ENCODE peak calls at places on chromosomes 13 and 19, in six cellular contexts. A, R, M, S, V and Z are unnamed samples.

GRCh38 chr13:76812971-76813691 is 73.1 kb downstream of the KCTD12 start:
- DNase-seq in A (no peak), R (no peak), V (no peak), S (peak), M (peak), Z (no peak)

GRCh38 chr19:45805719-45806118 is 9.4 kb downstream of the RSPH6A start:
- DNase-seq in R (no peak), V (no peak), S (no peak), M (no peak), A (no peak), Z (no peak)

GRCh38 chr19:18320865-18321728 is 1.8 kb downstream of the LSM4 start:
- DNase-seq in M (no peak), R (peak), V (no peak), S (no peak), A (no peak), Z (no peak)

GRCh38 chr13:27354379-27354778 is 70.0 kb upstream of the GTF3A start:
- DNase-seq in S (peak), R (no peak), V (no peak), M (no peak), A (no peak), Z (no peak)

GRCh38 chr19:55165952-55166529 is 372 bp downstream of the DNAAF3 start:
- DNase-seq in M (no peak), S (peak), A (peak), V (peak), R (peak), Z (no peak)

GRCh38 chr13:59352600-59352999 is 811.1 kb downstream of the DIAPH3 start:
- DNase-seq in S (no peak), V (no peak), R (no peak), A (no peak), M (no peak), Z (no peak)

GRCh38 chr19:246551-246950 is 44.7 kb downstream of the PLPP2 start:
- DNase-seq in S (no peak), V (no peak), M (no peak), A (no peak), R (no peak), Z (no peak)

GRCh38 chr19:12606796-12607195 is 3.8 kb downstream of the ZNF490 start:
- DNase-seq in S (no peak), V (no peak), R (no peak), M (no peak), A (no peak), Z (no peak)

GRCh38 chr19:50486823-50487515 is 10.3 kb upstream of the GARIN5A start:
- DNase-seq in M (no peak), V (peak), R (no peak), S (peak), A (no peak), Z (no peak)

GRCh38 chr13:51298812-51299211 is 40.7 kb upstream of the SERPINE3 start:
- DNase-seq in M (no peak), S (peak), V (no peak), A (no peak), R (no peak), Z (no peak)

GRCh38 chr13:36839981-36840380 is 21.0 kb downstream of the RFXAP start:
- DNase-seq in R (no peak), M (no peak), V (no peak), A (no peak), S (no peak), Z (no peak)

GRCh38 chr19:28290963-28291657 is 921.8 kb downstream of the UQCRFS1 start:
- DNase-seq in R (no peak), A (no peak), S (no peak), V (no peak), M (no peak), Z (no peak)

GRCh38 chr19:35013047-35013819 is 13.1 kb downstream of the GRAMD1A start:
- DNase-seq in S (peak), M (peak), V (peak), R (peak), A (peak), Z (no peak)

GRCh38 chr19:50178859-50179537 is 15.9 kb upstream of the IZUMO2 start:
- DNase-seq in R (no peak), S (no peak), V (no peak), M (no peak), A (no peak), Z (no peak)

GRCh38 chr13:101258509-101258908 is 157.8 kb downstream of the NALCN start:
- DNase-seq in M (no peak), R (no peak), A (no peak), V (no peak), S (no peak), Z (no peak)

GRCh38 chr13:61850794-61851193 is 435.1 kb upstream of the PCDH20 start:
- DNase-seq in M (no peak), V (no peak), R (no peak), S (no peak), A (no peak), Z (no peak)

GRCh38 chr13:36862722-36863121 is 43.7 kb downstream of the RFXAP start:
- DNase-seq in S (no peak), V (no peak), R (no peak), M (no peak), A (no peak), Z (no peak)

GRCh38 chr19:42386974-42387707 is 3.0 kb downstream of the CNFN start:
- DNase-seq in V (peak), S (peak), A (peak), R (peak), M (peak), Z (no peak)

GRCh38 chr13:110653271-110653670 is 37.9 kb downstream of the NAXD start:
- DNase-seq in A (no peak), M (no peak), S (no peak), R (no peak), V (no peak), Z (no peak)

GRCh38 chr13:25846227-25846984 is 205.4 kb downstream of the SHISA2 start:
- DNase-seq in V (no peak), S (no peak), M (no peak), A (no peak), R (peak), Z (no peak)

GRCh38 chr13:28379371-28380083 is 115.4 kb downstream of the FLT1 start:
- DNase-seq in A (no peak), R (no peak), V (no peak), M (no peak), S (no peak), Z (no peak)

GRCh38 chr13:28373803-28374202 is 121.1 kb downstream of the FLT1 start:
- DNase-seq in V (no peak), R (no peak), A (no peak), M (no peak), S (no peak), Z (no peak)

GRCh38 chr13:28375250-28375930 is 119.5 kb downstream of the FLT1 start:
- DNase-seq in M (no peak), A (no peak), V (no peak), R (no peak), S (no peak), Z (no peak)

GRCh38 chr13:28380319-28380718 is 114.6 kb downstream of the FLT1 start:
- DNase-seq in S (no peak), V (no peak), R (no peak), M (no peak), A (no peak), Z (no peak)

GRCh38 chr13:28376604-28377003 is 118.3 kb downstream of the FLT1 start:
- DNase-seq in S (no peak), V (no peak), A (no peak), M (no peak), R (no peak), Z (no peak)
- TF ChIP-seq CTCF in S (no peak), V (no peak), A (no peak), M (no peak), R (no peak), Z (no peak)

DNA sequence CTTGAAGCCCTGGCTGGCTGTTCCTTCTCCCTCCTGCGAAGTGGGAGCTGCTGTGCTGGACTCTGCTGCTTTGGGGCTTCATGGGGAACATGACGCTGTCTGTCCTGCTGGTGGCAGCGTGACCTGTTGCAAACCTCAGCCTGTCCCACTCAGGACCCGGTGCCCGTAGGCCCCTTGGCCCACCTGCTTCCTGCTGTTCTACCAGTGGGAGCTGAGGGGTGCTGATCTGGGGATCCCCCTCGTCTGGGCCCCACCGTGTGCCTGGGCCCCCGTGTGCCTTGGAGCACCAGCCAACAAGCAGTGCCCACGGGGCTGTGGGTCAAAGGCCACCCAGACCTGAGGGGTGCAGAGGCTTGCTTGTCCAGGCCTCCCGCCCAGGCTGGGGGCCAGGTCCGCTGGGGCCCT is 5.3 kb downstream of the SPPL2B start:
- DNase-seq in S (no peak), V (no peak), A (no peak), M (no peak), R (no peak), Z (no peak)
- TF ChIP-seq CTCF in S (no peak), V (no peak), A (no peak), M (no peak), R (no peak), Z (no peak)

GRCh38 chr13:43805681-43806128 is 18.9 kb upstream of the ENOX1 start:
- DNase-seq in V (no peak), S (no peak), M (no peak), A (peak), R (no peak), Z (no peak)

GRCh38 chr13:43805071-43805468 is 18.3 kb upstream of the ENOX1 start:
- DNase-seq in A (peak), R (no peak), M (no peak), S (peak), V (no peak), Z (no peak)

GRCh38 chr13:43800828-43801227 is 14.1 kb upstream of the ENOX1 start:
- DNase-seq in M (no peak), A (no peak), R (no peak), S (no peak), V (no peak), Z (no peak)

GRCh38 chr13:43802511-43802910 is 15.7 kb upstream of the ENOX1 start:
- DNase-seq in A (no peak), S (no peak), V (no peak), M (no peak), R (no peak), Z (no peak)

GRCh38 chr13:43804461-43805070 is 17.8 kb upstream of the ENOX1 start:
- DNase-seq in M (no peak), S (peak), V (peak), R (no peak), A (peak), Z (no peak)
- TF ChIP-seq CTCF in M (peak), S (peak), V (peak), R (peak), A (peak), Z (peak)

GRCh38 chr13:72804301-72804700 is 22.4 kb downstream of the PIBF1 start:
- DNase-seq in A (no peak), R (no peak), M (no peak), S (no peak), V (no peak), Z (no peak)

GRCh38 chr13:72805663-72806341 is 23.9 kb downstream of the PIBF1 start:
- DNase-seq in A (no peak), R (no peak), V (no peak), M (no peak), S (peak), Z (no peak)

GRCh38 chr13:72808917-72809500 is 27.1 kb downstream of the PIBF1 start:
- DNase-seq in R (no peak), S (peak), M (no peak), V (no peak), A (no peak), Z (no peak)
- TF ChIP-seq CTCF in R (peak), S (peak), M (no peak), V (peak), A (peak), Z (peak)

GRCh38 chr19:1512671-1513491 is at the start of gene ADAMTSL5:
- DNase-seq in V (no peak), M (no peak), R (peak), A (peak), S (peak), Z (no peak)
- TF ChIP-seq CTCF in V (peak), M (no peak), R (peak), A (peak), S (no peak), Z (no peak)

DNA sequence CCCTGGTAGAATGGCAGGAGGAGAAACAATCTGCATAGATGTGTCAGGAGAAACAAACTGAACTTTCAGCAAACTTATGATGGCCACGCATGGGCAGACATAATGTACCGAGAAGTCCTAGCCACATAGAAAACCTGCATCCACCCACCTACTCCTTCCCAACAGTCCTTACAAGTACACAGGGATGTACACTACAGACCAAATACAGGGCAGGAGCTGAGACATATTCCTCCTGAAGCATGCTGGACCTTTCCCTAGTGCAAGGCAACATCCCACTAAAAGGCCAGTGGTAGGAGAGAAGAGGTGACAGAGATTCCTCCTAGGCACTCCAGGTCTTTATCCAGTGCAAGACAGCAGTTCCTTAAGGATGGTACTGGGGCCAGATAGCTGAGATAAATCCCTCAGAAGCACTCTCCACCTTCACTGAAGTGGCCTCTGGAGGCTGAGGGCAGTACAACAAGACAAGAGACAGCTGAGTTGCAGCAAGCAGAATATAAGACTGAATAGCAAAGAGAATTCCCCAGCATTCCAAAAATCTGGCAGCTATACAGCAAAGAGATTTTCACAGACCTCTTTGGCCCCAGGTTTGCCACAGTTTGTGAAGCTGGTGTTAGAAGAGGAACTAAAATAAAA is 18.3 kb downstream of the VWA8 start:
- DNase-seq in M (no peak), R (no peak), S (peak), A (peak), V (no peak), Z (no peak)
- TF ChIP-seq CTCF in M (no peak), R (no peak), S (peak), A (peak), V (peak), Z (peak)

DNA sequence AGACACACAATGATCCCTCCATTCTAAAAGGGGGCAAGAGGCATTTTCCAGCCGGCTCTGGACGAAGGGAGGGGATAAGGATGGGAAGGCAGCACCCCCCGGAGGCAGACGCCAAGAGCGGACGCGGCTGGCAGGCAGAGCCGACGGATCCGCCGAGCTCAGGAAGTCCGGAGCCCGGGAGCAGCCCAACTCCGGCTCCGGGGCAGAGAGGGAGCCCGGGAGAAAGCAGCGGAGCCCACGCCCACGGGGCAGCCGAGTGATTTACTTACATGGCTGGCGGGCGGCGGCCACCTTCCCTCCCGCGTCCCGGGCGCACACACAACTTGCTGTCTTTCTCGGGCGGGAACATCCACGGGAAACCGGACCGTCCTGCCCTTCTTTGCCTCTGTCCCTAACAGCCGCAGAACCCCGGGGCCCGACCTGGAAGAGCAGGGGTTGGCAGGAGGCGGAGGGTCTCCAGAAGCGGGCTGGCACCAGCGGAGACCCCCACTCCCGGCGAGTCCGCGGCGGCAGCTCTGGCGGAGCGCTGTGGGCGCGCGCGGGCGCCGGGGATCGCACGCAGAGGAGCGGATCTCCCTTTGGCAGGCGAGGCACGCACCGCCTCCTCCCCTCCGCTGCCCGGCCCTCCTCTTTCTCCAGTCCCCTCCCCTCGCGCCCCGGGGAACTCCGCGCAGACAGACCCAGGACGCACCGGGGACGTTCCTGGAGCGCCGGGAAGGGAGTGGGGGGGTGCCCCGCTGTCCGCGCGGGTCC is at the start of gene LHFPL6:
- DNase-seq in V (peak), A (peak), R (peak), S (peak), M (peak), Z (no peak)
- TF ChIP-seq CTCF in V (peak), A (peak), R (no peak), S (peak), M (no peak), Z (peak)